ENCODE peak calls at places on chromosome 14, in four cellular contexts. R is left ventricle myocardium inferior, X is tibial artery, B is fibroblast of lung. Q is an unnamed sample.

GRCh38 chr14:92497391-92497790 is 16.2 kb upstream of the RIN3 start:
- DNase-seq in B (no peak), R (no peak), X (no peak), Q (no peak)

GRCh38 chr14:29858299-29858698 is 69.3 kb downstream of the PRKD1 start:
- DNase-seq in B (no peak), X (no peak), R (no peak), Q (no peak)

GRCh38 chr14:68695326-68695768 is 97.5 kb downstream of the ZFP36L1 start:
- DNase-seq in R (no peak), B (peak; percentile 100), X (peak; percentile 84), Q (peak; percentile 99)

GRCh38 chr14:33297565-33297964 is 358.9 kb downstream of the NPAS3 start:
- DNase-seq in R (no peak), X (no peak), B (no peak), Q (no peak)

GRCh38 chr14:76950043-76951020 is 78.2 kb downstream of the IRF2BPL start:
- DNase-seq in X (no peak), B (peak; percentile 81), R (no peak), Q (peak; percentile 57)

GRCh38 chr14:65301862-65302539 is 110.5 kb upstream of the FUT8 start:
- DNase-seq in R (no peak), X (no peak), B (no peak), Q (no peak)

GRCh38 chr14:105153331-105153731 is 15.2 kb downstream of the JAG2 start:
- DNase-seq in R (peak; percentile 70), X (no peak), B (no peak), Q (no peak)

GRCh38 chr14:22283000-22283399 is 306.0 kb downstream of the DAD1 start:
- DNase-seq in X (no peak), R (no peak), B (no peak), Q (no peak)

GRCh38 chr14:74413622-74414021 is 12.4 kb downstream of the SYNDIG1L start:
- DNase-seq in B (no peak), R (no peak), X (no peak), Q (no peak)

GRCh38 chr14:98926151-98926550 is 345.8 kb downstream of the BCL11B start:
- DNase-seq in B (no peak), X (peak; percentile 5), R (no peak), Q (no peak)

GRCh38 chr14:53183611-53184010 is 30.5 kb upstream of the DDHD1 start:
- DNase-seq in R (no peak), X (no peak), B (peak; percentile 43), Q (no peak)

GRCh38 chr14:32430326-32430725 is 101.2 kb downstream of the AKAP6 start:
- DNase-seq in R (no peak), B (peak; percentile 92), X (no peak), Q (peak; percentile 33)

GRCh38 chr14:68898248-68899032 is 80.7 kb downstream of the ACTN1 start:
- DNase-seq in R (no peak), X (no peak), B (no peak), Q (no peak)

GRCh38 chr14:93536945-93537344 is 106.2 kb downstream of the UNC79 start:
- DNase-seq in B (no peak), X (no peak), R (no peak), Q (peak; percentile 0)

GRCh38 chr14:41824441-41824840 is 217.8 kb downstream of the LRFN5 start:
- DNase-seq in X (no peak), B (no peak), R (no peak), Q (no peak)
- TF ChIP-seq CTCF in X (no peak), B (peak; percentile 12), R (no peak), Q (no peak)

DNA sequence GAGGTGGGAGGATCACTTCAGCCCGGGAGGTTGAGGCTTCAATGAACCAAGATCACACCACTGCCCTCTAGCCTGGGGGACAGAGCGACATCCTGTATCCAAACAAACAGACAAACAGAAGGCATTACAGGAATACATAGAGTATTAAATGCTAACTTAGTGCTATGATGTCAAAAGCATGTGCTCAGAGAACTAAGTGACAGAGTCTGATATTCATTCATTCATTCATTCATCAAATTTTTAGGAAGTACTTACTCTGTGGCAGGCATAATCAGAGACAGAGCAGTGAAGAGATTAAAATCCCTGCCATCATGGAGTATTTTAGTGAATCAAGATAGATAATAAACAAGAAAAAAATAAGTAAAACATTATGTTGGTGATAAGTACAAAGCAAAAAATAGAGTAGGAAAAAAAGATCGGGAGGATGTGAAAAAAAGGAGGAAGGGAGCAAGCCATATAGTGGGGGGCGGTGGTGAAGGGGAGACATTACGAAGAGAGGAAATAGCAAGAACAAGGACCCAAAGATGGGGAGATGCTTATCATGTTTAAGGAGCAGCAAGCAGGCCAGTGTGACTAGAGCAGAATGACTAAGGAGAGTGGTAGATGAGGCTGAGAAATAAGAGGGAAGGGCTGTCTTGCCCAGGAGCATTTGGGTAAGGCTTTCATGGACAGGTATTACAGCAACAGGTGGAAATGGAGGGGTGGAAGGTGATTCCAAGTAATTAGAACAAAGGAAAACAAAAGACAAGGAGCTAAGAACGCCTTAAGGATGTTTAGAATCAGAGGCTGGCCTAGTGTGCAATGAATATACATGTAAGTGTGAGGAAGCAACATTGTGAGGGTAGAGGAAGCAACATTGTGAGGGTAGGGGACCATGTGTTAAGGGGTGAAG is 2.8 kb downstream of the MAP4K5 start:
- DNase-seq in B (peak; percentile 56), X (no peak), R (no peak), Q (no peak)
- H3K4me3 ChIP-seq in B (peak overlapping the region; percentile 53), X (no peak overlapping the region), R (peak overlapping the region; percentile 2), Q (peak overlapping the region; percentile 82)

DNA sequence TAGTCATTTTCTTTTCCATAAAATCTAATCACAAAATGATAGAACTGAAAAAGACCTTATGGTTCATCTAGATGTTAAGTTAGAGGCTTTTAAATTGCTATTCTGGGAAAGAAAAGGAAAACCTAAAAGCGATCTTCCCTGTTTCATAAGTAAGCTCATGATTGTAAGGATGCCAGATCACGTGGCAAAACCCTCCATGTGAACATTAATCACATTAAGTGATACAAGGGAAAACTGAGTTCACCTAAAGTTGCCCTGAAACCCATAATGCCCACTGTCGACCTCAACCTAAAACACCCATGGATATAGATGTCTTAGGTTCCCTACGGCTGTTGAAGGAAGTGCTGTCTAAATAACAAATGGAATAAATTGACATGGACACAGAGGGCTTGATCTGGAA is 3.0 kb upstream of the STXBP6 start:
- DNase-seq in B (no peak), R (no peak), X (no peak), Q (no peak)
- TF ChIP-seq CTCF in B (no peak), R (no peak), X (no peak), Q (no peak)

GRCh38 chr14:37622231-37622923 is 26.9 kb downstream of the TTC6 start:
- DNase-seq in X (no peak), B (peak; percentile 63), R (no peak), Q (peak; percentile 42)
- H3K4me3 ChIP-seq in X (no peak overlapping the region), B (peak overlapping the region; percentile 16), R (peak overlapping the region; percentile 43), Q (peak overlapping the region; percentile 44)